ENCODE peak calls at places on chromosomes 16 and 17, in seven cellular contexts. P is PC-3, X is neuronal stem cell, K is HS-5, F is AG09319, S is H9, U is foreskin melanocyte. E is an unnamed sample.

GRCh38 chr17:48228720-48229119 is 121.2 kb downstream of the SNX11 start:
- DNase-seq in P (no peak), X (no peak), K (no peak), F (no peak), S (peak; percentile 82), U (no peak), E (no peak)

GRCh38 chr17:6455321-6455705 is 11.1 kb downstream of the PIMREG start:
- DNase-seq in P (no peak), X (no peak), K (no peak), F (no peak), S (peak; percentile 81), U (no peak), E (no peak)

GRCh38 chr17:62601438-62601837 is 26.0 kb upstream of the MRC2 start:
- DNase-seq in P (no peak), X (no peak), K (no peak), F (peak; percentile 10), S (no peak), U (no peak), E (no peak)

GRCh38 chr17:81550830-81551457 is 1.2 kb downstream of the FAAP100 start:
- DNase-seq in P (no peak), X (no peak), K (no peak), F (no peak), S (no peak), U (no peak), E (no peak)

GRCh38 chr16:69150146-69150865 is 17.9 kb downstream of the UTP4 start:
- DNase-seq in P (peak; percentile 74), X (peak; percentile 67), K (no peak), F (peak; percentile 60), S (peak; percentile 48), U (peak; percentile 58), E (peak; percentile 68)

GRCh38 chr17:77942111-77942988 is 16.2 kb upstream of the TNRC6C start:
- DNase-seq in P (no peak), X (no peak), K (no peak), F (no peak), S (no peak), U (peak; percentile 95), E (no peak)

GRCh38 chr17:82687871-82688270 is 10.6 kb downstream of the RAB40B start:
- DNase-seq in P (no peak), X (no peak), K (no peak), F (no peak), S (no peak), U (no peak), E (no peak)

GRCh38 chr17:40187238-40187637 is 10.0 kb downstream of the RAPGEFL1 start:
- DNase-seq in P (no peak), X (no peak), K (no peak), F (no peak), S (no peak), U (no peak), E (no peak)

GRCh38 chr17:496761-497586 is 144.4 kb upstream of the RPH3AL start:
- DNase-seq in P (no peak), X (no peak), K (no peak), F (no peak), S (no peak), U (no peak), E (no peak)

GRCh38 chr16:7515543-7515942 is 182.9 kb downstream of the RBFOX1 start:
- DNase-seq in P (no peak), X (no peak), K (no peak), F (no peak), S (no peak), U (no peak), E (no peak)

GRCh38 chr16:1794908-1795666 is 1.6 kb upstream of the IGFALS start:
- DNase-seq in P (no peak), X (no peak), K (no peak), F (no peak), S (no peak), U (no peak), E (no peak)

GRCh38 chr16:65783709-65784474 is 582.6 kb upstream of the CDH5 start:
- DNase-seq in P (no peak), X (no peak), K (no peak), F (no peak), S (no peak), U (no peak), E (no peak)

GRCh38 chr17:17907469-17907868 is 64.7 kb downstream of the TOM1L2 start:
- DNase-seq in P (no peak), X (no peak), K (no peak), F (no peak), S (no peak), U (no peak), E (no peak)

GRCh38 chr17:65334391-65334790 is 197.2 kb downstream of the RGS9 start:
- DNase-seq in P (peak; percentile 29), X (no peak), K (peak; percentile 30), F (no peak), S (no peak), U (no peak), E (no peak)

GRCh38 chr16:67667434-67667816 is 811 bp downstream of the C16orf86 start:
- DNase-seq in P (no peak), X (no peak), K (no peak), F (no peak), S (no peak), U (no peak), E (no peak)

GRCh38 chr16:67174706-67175231 is 4.4 kb downstream of the NOL3 start:
- DNase-seq in P (no peak), X (no peak), K (no peak), F (no peak), S (no peak), U (no peak), E (no peak)

GRCh38 chr16:10128397-10129258 is 53.6 kb downstream of the GRIN2A start:
- DNase-seq in P (no peak), X (no peak), K (no peak), F (no peak), S (no peak), U (no peak), E (no peak)

GRCh38 chr17:57955183-57955952 is at the start of gene CUEDC1:
- DNase-seq in P (peak; percentile 74), X (peak; percentile 51), K (no peak), F (no peak), S (peak; percentile 66), U (no peak), E (peak; percentile 57)

GRCh38 chr17:27929990-27930389 is 36.8 kb upstream of the LYRM9 start:
- DNase-seq in P (no peak), X (no peak), K (no peak), F (no peak), S (no peak), U (no peak), E (no peak)

GRCh38 chr16:17947165-17947564 is 389.4 kb downstream of the NPIPA8 start:
- DNase-seq in P (no peak), X (no peak), K (no peak), F (no peak), S (no peak), U (no peak), E (no peak)

GRCh38 chr17:81434079-81434478 is 38.8 kb downstream of the BAHCC1 start:
- DNase-seq in P (no peak), X (no peak), K (no peak), F (no peak), S (no peak), U (peak; percentile 34), E (no peak)

GRCh38 chr16:13076878-13077277 is 175.5 kb downstream of the SHISA9 start:
- DNase-seq in P (no peak), X (no peak), K (no peak), F (no peak), S (no peak), U (no peak), E (no peak)

GRCh38 chr17:8223356-8224063 is 13.1 kb upstream of the AURKB start:
- DNase-seq in P (peak; percentile 26), X (peak; percentile 59), K (no peak), F (no peak), S (peak; percentile 91), U (no peak), E (peak; percentile 10)

GRCh38 chr17:59561042-59561441 is 4.4 kb upstream of the DHX40 start:
- DNase-seq in P (peak; percentile 61), X (no peak), K (no peak), F (no peak), S (peak; percentile 56), U (peak; percentile 28), E (no peak)

GRCh38 chr17:74971069-74971841 is 1.3 kb downstream of the HID1 start:
- DNase-seq in P (no peak), X (no peak), K (no peak), F (no peak), S (no peak), U (no peak), E (no peak)

GRCh38 chr16:66701516-66701915 is 5.0 kb upstream of the CMTM4 start:
- DNase-seq in P (no peak), X (no peak), K (no peak), F (no peak), S (no peak), U (no peak), E (no peak)

GRCh38 chr16:3364774-3365427 is 9.2 kb downstream of the OR2C1 start:
- DNase-seq in P (peak; percentile 90), X (no peak), K (peak; percentile 80), F (peak; percentile 90), S (peak; percentile 36), U (peak; percentile 86), E (peak; percentile 96)

GRCh38 chr17:17727111-17727659 is 45.9 kb downstream of the RAI1 start:
- DNase-seq in P (no peak), X (no peak), K (no peak), F (no peak), S (no peak), U (no peak), E (no peak)

GRCh38 chr16:55711959-55712876 is 56.4 kb downstream of the SLC6A2 start:
- DNase-seq in P (peak; percentile 64), X (peak; percentile 53), K (peak; percentile 4), F (peak; percentile 8), S (peak; percentile 61), U (peak; percentile 24), E (peak; percentile 61)

GRCh38 chr16:88353232-88353631 is 29.5 kb upstream of the ZNF469 start:
- DNase-seq in P (no peak), X (no peak), K (no peak), F (no peak), S (no peak), U (no peak), E (no peak)

GRCh38 chr17:57485566-57485865 is 229.2 kb downstream of the MSI2 start:
- DNase-seq in P (no peak), X (no peak), K (no peak), F (no peak), S (no peak), U (no peak), E (no peak)

E was measured in COR-L47.